ENCODE peak calls at places on chromosomes 13 and 19, in seven cellular contexts. P is CD8-positive, alpha-beta memory T cell; Z is Peyer's patch; W is uterus; Q is aorta; D is cardiac muscle cell; U is ovary. Y is an unnamed sample. For H3K27me3 and H3K9me3, the result is how much of the 10 kb centered on the place peaks cover.

GRCh38 chr19:40617961-40618360 is 16.8 kb downstream of the LTBP4 start:
- DNase-seq in Q (no peak), P (no peak), D (no peak), W (no peak), U (no peak), Z (no peak), Y (no peak)

GRCh38 chr13:21971662-21972635 is 301.1 kb downstream of the FGF9 start:
- DNase-seq in Q (no peak), D (no peak), U (no peak), W (no peak), Z (no peak), P (no peak), Y (no peak)

GRCh38 chr19:43639507-43640423 is at the start of gene CADM4:
- DNase-seq in D (peak), Z (peak), P (peak), U (peak), W (peak), Q (peak), Y (peak)

GRCh38 chr19:8363803-8364771 is at the start of gene ANGPTL4:
- DNase-seq in D (peak), Z (peak), P (no peak), W (peak), U (peak), Q (peak), Y (peak)

GRCh38 chr19:42081584-42082258 is 5.8 kb downstream of the ZNF574 start:
- DNase-seq in P (no peak), U (no peak), Z (no peak), W (no peak), Q (no peak), D (no peak), Y (no peak)

GRCh38 chr19:12939292-12939606 is 840 bp downstream of the CALR start:
- DNase-seq in U (no peak), W (peak), P (no peak), Q (no peak), D (no peak), Z (no peak), Y (no peak)

GRCh38 chr19:14821958-14822357 is 13.0 kb downstream of the OR7A5 start:
- DNase-seq in Z (no peak), P (no peak), U (no peak), W (no peak), D (no peak), Q (no peak), Y (no peak)

GRCh38 chr13:109577191-109577700 is 209.1 kb downstream of the IRS2 start:
- DNase-seq in P (no peak), U (no peak), Q (no peak), Z (no peak), W (no peak), D (no peak), Y (no peak)

GRCh38 chr13:109256866-109257760 is 529.3 kb downstream of the IRS2 start:
- DNase-seq in U (no peak), P (no peak), D (peak), W (no peak), Q (no peak), Z (no peak), Y (no peak)

GRCh38 chr13:87821512-87821911 is 150.3 kb downstream of the SLITRK5 start:
- DNase-seq in Z (no peak), P (no peak), W (no peak), Q (no peak), U (no peak), D (no peak), Y (no peak)

GRCh38 chr19:294819-295686 is 3.9 kb upstream of the PLPP2 start:
- DNase-seq in P (peak), W (no peak), Z (peak), Q (peak), U (no peak), D (peak), Y (no peak)

GRCh38 chr13:72920097-72920496 is 138.2 kb downstream of the PIBF1 start:
- DNase-seq in W (no peak), D (no peak), P (no peak), Q (no peak), U (no peak), Z (no peak), Y (no peak)

GRCh38 chr19:48445256-48445605 is 552 bp upstream of the GRWD1 start:
- DNase-seq in D (peak), P (no peak), W (no peak), Q (no peak), Z (no peak), U (peak), Y (no peak)

GRCh38 chr19:2469102-2469914 is 6.6 kb upstream of the GADD45B start:
- DNase-seq in W (no peak), Q (no peak), U (no peak), P (no peak), Z (no peak), D (no peak), Y (no peak)

GRCh38 chr13:49840266-49840665 is 47.8 kb upstream of the KPNA3 start:
- DNase-seq in U (no peak), D (no peak), Q (no peak), P (no peak), W (no peak), Z (no peak), Y (no peak)

GRCh38 chr19:49441210-49441959 is at the start of gene SLC17A7:
- DNase-seq in U (peak), W (peak), D (peak), P (no peak), Q (no peak), Z (no peak), Y (no peak)

GRCh38 chr13:112450118-112450517 is 74.0 kb downstream of the SPACA7 start:
- DNase-seq in Q (no peak), P (no peak), W (no peak), D (no peak), Z (no peak), U (no peak), Y (no peak)

GRCh38 chr13:91302070-91302469 is 45.4 kb upstream of the MIR17HG start:
- DNase-seq in Z (no peak), D (no peak), P (no peak), U (no peak), Q (no peak), W (no peak), Y (no peak)

GRCh38 chr13:80463673-80464352 is 122.9 kb upstream of the SPRY2 start:
- DNase-seq in Z (no peak), U (no peak), Q (no peak), P (no peak), D (peak), W (no peak), Y (no peak)

GRCh38 chr19:10353793-10354391 is 14.5 kb upstream of the ICAM3 start:
- DNase-seq in D (peak), U (peak), W (peak), Q (peak), Z (no peak), P (peak), Y (peak)

GRCh38 chr13:99390601-99391000 is 83.4 kb upstream of the GPR183 start:
- DNase-seq in Q (no peak), D (no peak), W (no peak), Z (no peak), U (no peak), P (no peak), Y (no peak)

GRCh38 chr13:50080158-50080855 is 65.1 kb downstream of the KCNRG start:
- DNase-seq in D (peak), W (no peak), U (no peak), P (peak), Q (no peak), Z (peak), Y (peak)

GRCh38 chr13:67100723-67101122 is 129.4 kb downstream of the PCDH9 start:
- DNase-seq in W (no peak), Q (no peak), Z (no peak), P (no peak), U (no peak), D (no peak), Y (no peak)
- H3K27ac ChIP-seq in W (no peak), Q (no peak), Z (no peak), P (no peak), U (no peak), D (no peak), Y (no peak)

DNA sequence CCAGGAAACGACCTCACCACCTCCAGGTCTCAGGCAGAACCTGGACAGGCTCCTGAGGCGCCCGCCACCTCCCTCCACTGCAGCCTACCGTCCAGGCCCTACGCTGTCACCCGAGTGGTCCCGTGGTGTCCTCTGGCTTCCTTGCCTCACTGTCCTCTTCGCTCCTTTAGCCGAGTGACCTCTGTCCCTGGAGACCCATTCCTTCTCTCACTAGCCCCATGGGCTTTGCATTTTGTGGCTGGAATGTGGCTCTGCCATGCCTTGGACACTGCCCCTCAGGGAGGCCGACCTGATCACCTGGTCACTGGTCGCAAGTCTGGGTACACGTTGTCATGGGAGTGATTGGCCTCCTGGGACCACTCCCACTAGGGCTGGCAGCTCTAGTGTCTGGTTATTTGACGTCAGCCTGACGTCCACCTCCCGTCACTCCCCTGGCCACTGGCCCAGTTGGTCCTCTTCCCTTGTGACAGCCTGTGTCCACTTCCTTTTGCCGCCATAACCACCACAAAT is 17.9 kb downstream of the SLC25A42 start:
- DNase-seq in Z (no peak), U (peak), P (no peak), D (no peak), W (peak), Q (no peak), Y (no peak)
- H3K27me3 ChIP-seq in Z (under half), U (under half), P (under half), D (under half), W (under half), Q (under half), Y (under half)

DNA sequence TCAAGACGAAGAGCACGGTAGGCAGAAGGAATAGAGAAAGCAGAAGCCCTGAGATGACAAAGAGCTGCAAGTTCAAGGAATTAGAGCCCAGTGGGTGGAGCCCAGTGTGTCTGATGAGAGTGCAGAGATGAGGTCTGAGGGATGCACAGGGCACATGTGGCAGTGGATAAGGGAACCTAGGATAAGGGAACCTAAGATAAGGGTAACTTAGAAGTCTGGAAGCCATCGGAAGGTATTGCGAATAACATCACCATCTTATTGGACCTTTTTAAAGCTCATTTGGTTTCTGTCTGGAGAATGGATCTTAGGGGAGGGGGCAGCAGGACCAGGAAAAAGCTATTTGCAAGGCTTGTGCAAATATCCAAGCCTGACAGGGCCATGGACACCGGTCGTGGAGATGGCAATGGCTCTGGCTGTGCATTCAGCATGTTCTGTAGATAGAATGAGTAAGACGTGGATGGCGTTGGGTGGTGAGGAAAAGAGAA is 1.3 kb downstream of the FPR3 start:
- DNase-seq in D (no peak), W (no peak), U (no peak), P (no peak), Z (no peak), Q (no peak), Y (no peak)
- H3K9me3 ChIP-seq in D (under half), W (under half), U (under half), P (under half), Z (under half), Q (under half), Y (under half)

GRCh38 chr19:39406656-39407393 is at the start of gene ZFP36:
- DNase-seq in U (peak), W (peak), D (peak), Q (peak), P (peak), Z (peak), Y (peak)

GRCh38 chr19:39407644-39408391 is 1.2 kb downstream of the ZFP36 start:
- DNase-seq in U (peak), P (peak), W (peak), Z (peak), D (no peak), Q (peak), Y (no peak)

GRCh38 chr19:39407394-39407643 is 672 bp downstream of the ZFP36 start:
- DNase-seq in Z (no peak), U (peak), P (no peak), D (no peak), W (no peak), Q (no peak), Y (no peak)

GRCh38 chr19:39405261-39405912 is 1.3 kb upstream of the ZFP36 start:
- DNase-seq in Q (no peak), W (no peak), D (no peak), U (peak), Z (peak), P (no peak), Y (peak)

GRCh38 chr19:39405930-39406655 is 554 bp upstream of the ZFP36 start:
- DNase-seq in U (no peak), Z (no peak), P (peak), D (no peak), W (no peak), Q (no peak), Y (peak)
- H3K27ac ChIP-seq in U (peak), Z (peak), P (peak), D (peak), W (peak), Q (peak), Y (peak)

GRCh38 chr19:15936173-15936572 is 1.8 kb upstream of the CYP4F11 start:
- DNase-seq in P (no peak), Z (no peak), Q (no peak), U (no peak), D (no peak), W (no peak), Y (no peak)
- H3K27me3 ChIP-seq in P (under half), Z (under half), Q (under half), U (under half), D (under half), W (under half), Y (under half)